ENCODE peak calls at places on chromosome 1, in eight cellular contexts. G is AG08395; H is effector CD4-positive, alpha-beta T cell; U is CD14-positive monocyte; I is HT1080; P is posterior cingulate gyrus; C is left ventricle myocardium superior; O is upper lobe of right lung. L is an unnamed sample.
A peak's percentile ranks its signal among the peaks of the same experiment; 100 is the strongest.

GRCh38 chr1:167706931-167707877 is 14.6 kb upstream of the MPZL1 start:
- DNase-seq in G (no peak), H (no peak), U (no peak), I (no peak), P (no peak), C (no peak), O (no peak), L (no peak)

GRCh38 chr1:52659851-52660596 is 27.1 kb downstream of the SHISAL2A start:
- DNase-seq in G (no peak), H (no peak), U (no peak), I (no peak), P (no peak), C (no peak), O (no peak), L (no peak)

GRCh38 chr1:112074711-112075110 is 85.2 kb upstream of the KCND3 start:
- DNase-seq in G (no peak), H (no peak), U (no peak), I (no peak), P (no peak), C (no peak), O (no peak), L (no peak)

GRCh38 chr1:225944387-225944786 is 3.4 kb upstream of the LEFTY2 start:
- DNase-seq in G (no peak), H (no peak), U (no peak), I (no peak), P (no peak), C (no peak), O (no peak), L (no peak)

GRCh38 chr1:98546319-98546718 is 115.2 kb upstream of the SNX7 start:
- DNase-seq in G (no peak), H (no peak), U (no peak), I (no peak), P (no peak), C (no peak), O (no peak), L (no peak)

GRCh38 chr1:173920868-173921267 is 3.7 kb upstream of the SERPINC1 start:
- DNase-seq in G (no peak), H (no peak), U (no peak), I (peak; percentile 23), P (no peak), C (no peak), O (no peak), L (no peak)

GRCh38 chr1:198741744-198742143 is 102.9 kb downstream of the PTPRC start:
- DNase-seq in G (no peak), H (no peak), U (no peak), I (peak; percentile 19), P (no peak), C (no peak), O (no peak), L (no peak)

GRCh38 chr1:225427249-225428065 is at the start of gene LBR:
- DNase-seq in G (peak; percentile 29), H (no peak), U (no peak), I (no peak), P (no peak), C (peak; percentile 65), O (peak; percentile 75), L (no peak)

GRCh38 chr1:210362526-210362925 is 33.8 kb downstream of the HHAT start:
- DNase-seq in G (no peak), H (no peak), U (no peak), I (no peak), P (no peak), C (no peak), O (no peak), L (no peak)

GRCh38 chr1:14929547-14930223 is 223.9 kb upstream of the TMEM51 start:
- DNase-seq in G (peak; percentile 86), H (no peak), U (no peak), I (peak; percentile 46), P (no peak), C (no peak), O (no peak), L (no peak)

GRCh38 chr1:9181990-9182783 is 52.4 kb upstream of the H6PD start:
- DNase-seq in G (peak; percentile 45), H (no peak), U (no peak), I (no peak), P (no peak), C (peak; percentile 60), O (peak; percentile 86), L (no peak)

GRCh38 chr1:162385702-162386101 is 4.2 kb downstream of the C1orf226 start:
- DNase-seq in G (no peak), H (no peak), U (no peak), I (no peak), P (no peak), C (no peak), O (no peak), L (no peak)

GRCh38 chr1:33607444-33608005 is 135.1 kb downstream of the ZSCAN20 start:
- DNase-seq in G (no peak), H (no peak), U (no peak), I (no peak), P (no peak), C (no peak), O (no peak), L (no peak)

GRCh38 chr1:192703283-192704206 is 67.6 kb downstream of the RGS13 start:
- DNase-seq in G (no peak), H (no peak), U (no peak), I (no peak), P (no peak), C (no peak), O (no peak), L (no peak)

GRCh38 chr1:43034195-43034658 is 75.6 kb upstream of the SLC2A1 start:
- DNase-seq in G (no peak), H (no peak), U (no peak), I (no peak), P (no peak), C (no peak), O (no peak), L (no peak)

GRCh38 chr1:101244842-101245574 is 8.2 kb downstream of the S1PR1 start:
- DNase-seq in G (no peak), H (no peak), U (no peak), I (no peak), P (no peak), C (no peak), O (no peak), L (no peak)

GRCh38 chr1:119711804-119712341 is at the start of gene PHGDH:
- DNase-seq in G (peak; percentile 96), H (no peak), U (peak; percentile 52), I (peak; percentile 88), P (peak; percentile 54), C (peak; percentile 74), O (peak; percentile 83), L (peak; percentile 78)

GRCh38 chr1:220007438-220007837 is 38.9 kb downstream of the EPRS1 start:
- DNase-seq in G (no peak), H (no peak), U (no peak), I (no peak), P (no peak), C (no peak), O (no peak), L (no peak)

GRCh38 chr1:244445320-244446181 is 6.2 kb downstream of the ADSS2 start:
- DNase-seq in G (peak; percentile 25), H (no peak), U (no peak), I (no peak), P (no peak), C (no peak), O (no peak), L (no peak)

GRCh38 chr1:176754663-176755062 is 291.7 kb downstream of the PAPPA2 start:
- DNase-seq in G (no peak), H (no peak), U (no peak), I (no peak), P (no peak), C (no peak), O (no peak), L (no peak)

GRCh38 chr1:233631810-233632375 is 18.0 kb downstream of the KCNK1 start:
- DNase-seq in G (no peak), H (no peak), U (no peak), I (no peak), P (no peak), C (no peak), O (no peak), L (no peak)

GRCh38 chr1:214970016-214970415 is 112.5 kb upstream of the KCNK2 start:
- DNase-seq in G (no peak), H (no peak), U (no peak), I (no peak), P (no peak), C (no peak), O (no peak), L (no peak)

GRCh38 chr1:54376085-54377039 is 29.8 kb downstream of the SSBP3 start:
- DNase-seq in G (no peak), H (no peak), U (no peak), I (no peak), P (no peak), C (no peak), O (no peak), L (no peak)

GRCh38 chr1:95309031-95309459 is 75.0 kb downstream of the RWDD3 start:
- DNase-seq in G (peak; percentile 43), H (no peak), U (no peak), I (no peak), P (no peak), C (no peak), O (no peak), L (no peak)

GRCh38 chr1:206663832-206664652 is 20.7 kb upstream of the MAPKAPK2 start:
- DNase-seq in G (peak; percentile 76), H (peak; percentile 72), U (no peak), I (peak; percentile 58), P (no peak), C (peak; percentile 81), O (no peak), L (no peak)

GRCh38 chr1:244254467-244254866 is 197.2 kb downstream of the ADSS2 start:
- DNase-seq in G (no peak), H (no peak), U (peak; percentile 87), I (no peak), P (no peak), C (peak; percentile 46), O (no peak), L (no peak)

GRCh38 chr1:219463629-219464028 is 149.3 kb downstream of the ZC3H11B start:
- DNase-seq in G (peak; percentile 44), H (no peak), U (no peak), I (no peak), P (no peak), C (no peak), O (no peak), L (no peak)

GRCh38 chr1:169915150-169915549 is 21.5 kb upstream of the SCYL3 start:
- DNase-seq in G (no peak), H (no peak), U (no peak), I (no peak), P (no peak), C (no peak), O (no peak), L (no peak)

GRCh38 chr1:2378956-2379732 is 12.2 kb downstream of the MORN1 start:
- DNase-seq in G (no peak), H (no peak), U (peak; percentile 33), I (no peak), P (no peak), C (no peak), O (peak; percentile 49), L (peak; percentile 34)

GRCh38 chr1:85311818-85312217 is 35.4 kb upstream of the BCL10 start:
- DNase-seq in G (no peak), H (no peak), U (no peak), I (no peak), P (no peak), C (no peak), O (no peak), L (no peak)

GRCh38 chr1:53025034-53025777 is 36.8 kb upstream of the PODN start:
- DNase-seq in G (peak; percentile 76), H (no peak), U (no peak), I (peak; percentile 47), P (no peak), C (peak; percentile 42), O (no peak), L (no peak)